ENCODE peak calls at places on chromosomes 3 and 15, in ten cellular contexts. G is ovary, B is transverse colon, J is sigmoid colon, V is GM12878, W is stomach, Y is esophagus muscularis mucosa, I is HepG2, E is tibial nerve, C is upper lobe of left lung. R is an unnamed sample. For H3K36me3, the result is how much of the 10 kb centered on the place peaks cover.

GRCh38 chr15:67124111-67124510 is 58.7 kb downstream of the SMAD3 start:
- DNase-seq in G (no peak), B (no peak), J (no peak), V (no peak), W (no peak), Y (no peak), I (no peak), E (no peak), C (no peak), R (no peak)

GRCh38 chr15:27358751-27359434 is 387.9 kb downstream of the GABRG3 start:
- DNase-seq in G (no peak), B (no peak), J (no peak), V (no peak), W (no peak), Y (peak), I (peak), E (no peak), C (peak), R (no peak)

GRCh38 chr15:77034620-77035467 is 36.1 kb downstream of the TSPAN3 start:
- DNase-seq in G (peak), B (peak), J (peak), V (no peak), W (peak), Y (no peak), I (no peak), E (peak), C (no peak), R (peak)

GRCh38 chr15:70084461-70084860 is 13.3 kb downstream of the TLE3 start:
- DNase-seq in G (no peak), B (no peak), J (no peak), V (no peak), W (no peak), Y (no peak), I (no peak), E (no peak), C (no peak), R (no peak)

GRCh38 chr3:150699068-150699635 is 4.6 kb downstream of the ERICH6 start:
- DNase-seq in G (no peak), B (no peak), J (no peak), V (no peak), W (no peak), Y (no peak), I (peak), E (no peak), C (no peak), R (no peak)

GRCh38 chr3:99710094-99710493 is 71.7 kb downstream of the COL8A1 start:
- DNase-seq in G (no peak), B (no peak), J (no peak), V (no peak), W (no peak), Y (no peak), I (no peak), E (no peak), C (no peak), R (no peak)

GRCh38 chr3:130760922-130761321 is 14.3 kb upstream of the PIK3R4 start:
- DNase-seq in G (no peak), B (no peak), J (no peak), V (no peak), W (no peak), Y (no peak), I (no peak), E (no peak), C (no peak), R (no peak)

GRCh38 chr3:85760342-85760741 is 801.6 kb downstream of the CADM2 start:
- DNase-seq in G (no peak), B (no peak), J (no peak), V (no peak), W (no peak), Y (no peak), I (peak), E (no peak), C (no peak), R (no peak)

GRCh38 chr15:64235552-64235951 is 72.7 kb upstream of the PPIB start:
- DNase-seq in G (no peak), B (no peak), J (no peak), V (no peak), W (no peak), Y (no peak), I (no peak), E (no peak), C (no peak), R (no peak)

GRCh38 chr3:196207833-196208607 is 3.2 kb downstream of the ZDHHC19 start:
- DNase-seq in G (peak), B (peak), J (no peak), V (no peak), W (no peak), Y (no peak), I (no peak), E (no peak), C (peak), R (no peak)

GRCh38 chr3:15220056-15220455 is 14.0 kb downstream of the CAPN7 start:
- DNase-seq in G (no peak), B (no peak), J (no peak), V (no peak), W (no peak), Y (no peak), I (no peak), E (no peak), C (no peak), R (no peak)

GRCh38 chr3:15228147-15228546 is 22.1 kb downstream of the CAPN7 start:
- DNase-seq in G (no peak), B (no peak), J (no peak), V (no peak), W (no peak), Y (no peak), I (no peak), E (no peak), C (no peak), R (no peak)

GRCh38 chr3:15221574-15222217 is 15.7 kb downstream of the CAPN7 start:
- DNase-seq in G (no peak), B (no peak), J (no peak), V (no peak), W (no peak), Y (no peak), I (no peak), E (no peak), C (no peak), R (no peak)

GRCh38 chr3:15220661-15221060 is 14.6 kb downstream of the CAPN7 start:
- DNase-seq in G (no peak), B (no peak), J (no peak), V (no peak), W (no peak), Y (no peak), I (no peak), E (no peak), C (no peak), R (no peak)

GRCh38 chr3:15223684-15224575 is 17.9 kb downstream of the CAPN7 start:
- DNase-seq in G (no peak), B (no peak), J (no peak), V (no peak), W (no peak), Y (no peak), I (peak), E (no peak), C (no peak), R (no peak)
- H3K36me3 ChIP-seq in G (under half), B (half or more), J (under half), V (under half), W (under half), Y (under half), I (under half), E (under half), C (half or more), R (half or more)

DNA sequence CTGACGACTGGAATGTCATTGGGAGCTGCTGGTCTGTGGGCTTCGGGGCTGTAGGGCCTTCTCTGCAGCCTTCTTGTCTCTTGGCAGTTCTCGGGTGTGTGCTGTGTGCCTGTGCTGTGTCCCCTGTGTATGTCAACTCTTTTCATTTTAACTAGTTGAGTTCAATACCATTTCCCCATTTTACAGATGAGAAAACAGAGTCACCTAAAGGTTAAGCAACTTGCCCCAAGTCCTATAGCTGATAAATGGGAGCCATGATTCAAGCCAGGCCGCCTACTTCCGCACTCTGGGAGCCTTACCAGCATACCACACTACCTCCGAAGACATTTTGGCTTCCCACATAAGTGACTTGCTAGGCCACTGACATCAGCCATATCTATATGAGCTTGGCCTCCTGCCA is 85.7 kb downstream of the FAM81A start:
- DNase-seq in G (no peak), B (no peak), J (no peak), V (no peak), W (no peak), Y (no peak), I (no peak), E (no peak), C (no peak), R (no peak)
- TF ChIP-seq EP300 in G (no peak), B (no peak), J (no peak), V (no peak), W (no peak), Y (no peak), I (no peak), E (no peak), C (no peak), R (no peak)

GRCh38 chr3:119748996-119749395 is 32.9 kb upstream of the NR1I2 start:
- DNase-seq in G (no peak), B (no peak), J (no peak), V (no peak), W (no peak), Y (no peak), I (no peak), E (no peak), C (no peak), R (no peak)
- H3K36me3 ChIP-seq in G (under half), B (under half), J (under half), V (under half), W (under half), Y (under half), I (under half), E (under half), C (under half), R (under half)

GRCh38 chr15:47870956-47871625 is 153.8 kb downstream of the SEMA6D start:
- DNase-seq in G (no peak), B (no peak), J (no peak), V (no peak), W (no peak), Y (no peak), I (no peak), E (no peak), C (no peak), R (no peak)
- TF ChIP-seq EP300 in G (no peak), B (no peak), J (no peak), V (no peak), W (no peak), Y (no peak), I (no peak), E (no peak), C (no peak), R (no peak)

GRCh38 chr3:66408458-66408857 is 92.4 kb downstream of the LRIG1 start:
- DNase-seq in G (no peak), B (no peak), J (peak), V (no peak), W (no peak), Y (no peak), I (no peak), E (no peak), C (no peak), R (no peak)
- H3K36me3 ChIP-seq in G (under half), B (under half), J (under half), V (under half), W (half or more), Y (under half), I (half or more), E (under half), C (half or more), R (half or more)